ENCODE peak calls at places on chromosome 22, in seven cellular contexts. One of them, this sample, is unnamed.

GRCh38 chr22:41106122-41106968 is 14.0 kb downstream of the EP300 start:
- DNase-seq in left ventricle myocardium superior: no peak
- DNase-seq in endothelial cell: no peak
- DNase-seq in NCI-H460: no peak
- DNase-seq in activated naive CD8-positive, alpha-beta T cell treated with anti-CD3 and anti-CD28 coated beads, Interleukin-2, amount 10 ng/mL, durations not matched to agents 7 days and 5 days: no peak
- DNase-seq in HS-27A: no peak
- DNase-seq in Karpas-422: no peak
- DNase-seq in this sample: no peak

GRCh38 chr22:47175151-47175760 is 412.8 kb downstream of the TBC1D22A start:
- DNase-seq in NCI-H460: no peak
- DNase-seq in Karpas-422: no peak
- DNase-seq in left ventricle myocardium superior: peak
- DNase-seq in HS-27A: no peak
- DNase-seq in endothelial cell: no peak
- DNase-seq in activated naive CD8-positive, alpha-beta T cell treated with anti-CD3 and anti-CD28 coated beads, Interleukin-2, amount 10 ng/mL, durations not matched to agents 7 days and 5 days: peak
- DNase-seq in this sample: no peak

GRCh38 chr22:47061226-47061625 is 298.8 kb downstream of the TBC1D22A start:
- DNase-seq in NCI-H460: no peak
- DNase-seq in Karpas-422: no peak
- DNase-seq in HS-27A: no peak
- DNase-seq in left ventricle myocardium superior: no peak
- DNase-seq in endothelial cell: no peak
- DNase-seq in activated naive CD8-positive, alpha-beta T cell treated with anti-CD3 and anti-CD28 coated beads, Interleukin-2, amount 10 ng/mL, durations not matched to agents 7 days and 5 days: no peak
- DNase-seq in this sample: no peak

GRCh38 chr22:50621948-50622722 is 5.8 kb downstream of the ARSA start:
- DNase-seq in NCI-H460: no peak
- DNase-seq in left ventricle myocardium superior: no peak
- DNase-seq in endothelial cell: no peak
- DNase-seq in Karpas-422: peak
- DNase-seq in activated naive CD8-positive, alpha-beta T cell treated with anti-CD3 and anti-CD28 coated beads, Interleukin-2, amount 10 ng/mL, durations not matched to agents 7 days and 5 days: peak
- DNase-seq in HS-27A: no peak
- DNase-seq in this sample: no peak

GRCh38 chr22:18977824-18978425 is 41.8 kb upstream of the PRODH start:
- DNase-seq in activated naive CD8-positive, alpha-beta T cell treated with anti-CD3 and anti-CD28 coated beads, Interleukin-2, amount 10 ng/mL, durations not matched to agents 7 days and 5 days: no peak
- DNase-seq in endothelial cell: no peak
- DNase-seq in NCI-H460: no peak
- DNase-seq in HS-27A: no peak
- DNase-seq in Karpas-422: no peak
- DNase-seq in left ventricle myocardium superior: peak
- DNase-seq in this sample: no peak

GRCh38 chr22:28605362-28605761 is 74.3 kb downstream of the TTC28 start:
- DNase-seq in activated naive CD8-positive, alpha-beta T cell treated with anti-CD3 and anti-CD28 coated beads, Interleukin-2, amount 10 ng/mL, durations not matched to agents 7 days and 5 days: no peak
- DNase-seq in endothelial cell: no peak
- DNase-seq in left ventricle myocardium superior: no peak
- DNase-seq in NCI-H460: no peak
- DNase-seq in HS-27A: no peak
- DNase-seq in Karpas-422: no peak
- DNase-seq in this sample: no peak

GRCh38 chr22:21738966-21739365 is 3.4 kb upstream of the YPEL1 start:
- DNase-seq in NCI-H460: no peak
- DNase-seq in left ventricle myocardium superior: no peak
- DNase-seq in activated naive CD8-positive, alpha-beta T cell treated with anti-CD3 and anti-CD28 coated beads, Interleukin-2, amount 10 ng/mL, durations not matched to agents 7 days and 5 days: no peak
- DNase-seq in Karpas-422: no peak
- DNase-seq in endothelial cell: no peak
- DNase-seq in HS-27A: no peak
- DNase-seq in this sample: no peak

GRCh38 chr22:47040486-47041145 is 278.2 kb downstream of the TBC1D22A start:
- DNase-seq in endothelial cell: no peak
- DNase-seq in Karpas-422: no peak
- DNase-seq in NCI-H460: no peak
- DNase-seq in HS-27A: no peak
- DNase-seq in activated naive CD8-positive, alpha-beta T cell treated with anti-CD3 and anti-CD28 coated beads, Interleukin-2, amount 10 ng/mL, durations not matched to agents 7 days and 5 days: no peak
- DNase-seq in left ventricle myocardium superior: peak
- DNase-seq in this sample: no peak

GRCh38 chr22:48091060-48091650 is 1328.7 kb downstream of the TBC1D22A start:
- DNase-seq in HS-27A: no peak
- DNase-seq in NCI-H460: no peak
- DNase-seq in endothelial cell: no peak
- DNase-seq in activated naive CD8-positive, alpha-beta T cell treated with anti-CD3 and anti-CD28 coated beads, Interleukin-2, amount 10 ng/mL, durations not matched to agents 7 days and 5 days: no peak
- DNase-seq in Karpas-422: no peak
- DNase-seq in left ventricle myocardium superior: no peak
- DNase-seq in this sample: no peak

GRCh38 chr22:38180841-38181452 is 683 bp downstream of the PLA2G6 start:
- DNase-seq in Karpas-422: peak
- DNase-seq in activated naive CD8-positive, alpha-beta T cell treated with anti-CD3 and anti-CD28 coated beads, Interleukin-2, amount 10 ng/mL, durations not matched to agents 7 days and 5 days: peak
- DNase-seq in endothelial cell: no peak
- DNase-seq in NCI-H460: no peak
- DNase-seq in HS-27A: no peak
- DNase-seq in left ventricle myocardium superior: no peak
- DNase-seq in this sample: peak

GRCh38 chr22:33747029-33747428 is 173.2 kb downstream of the LARGE1 start:
- DNase-seq in HS-27A: no peak
- DNase-seq in NCI-H460: no peak
- DNase-seq in left ventricle myocardium superior: no peak
- DNase-seq in endothelial cell: no peak
- DNase-seq in activated naive CD8-positive, alpha-beta T cell treated with anti-CD3 and anti-CD28 coated beads, Interleukin-2, amount 10 ng/mL, durations not matched to agents 7 days and 5 days: no peak
- DNase-seq in Karpas-422: no peak
- DNase-seq in this sample: no peak

GRCh38 chr22:16824718-16825687 is at the start of gene XKR3:
- DNase-seq in Karpas-422: peak
- DNase-seq in NCI-H460: no peak
- DNase-seq in HS-27A: peak
- DNase-seq in activated naive CD8-positive, alpha-beta T cell treated with anti-CD3 and anti-CD28 coated beads, Interleukin-2, amount 10 ng/mL, durations not matched to agents 7 days and 5 days: no peak
- DNase-seq in endothelial cell: no peak
- DNase-seq in left ventricle myocardium superior: no peak
- DNase-seq in this sample: no peak

This sample was measured in Caco-2.